ENCODE peak calls at places on chromosome X, in nine cellular contexts. H is transverse colon; B is NCI-H1105; W is SK-N-DZ; J is mucosa of descending colon; U is stimulated activated CD4-positive, alpha-beta T cell treated with anti-CD3 and anti-CD28 coated beads, Interleukin-4, amount 100 ng/mL, for 4 hours; X is PC-3; Y is WTC11; G is neural crest cell. M is an unnamed sample.

GRCh38 chrX:65451663-65452062 is 82.9 kb downstream of the LAS1L start:
- DNase-seq in H (peak), J (no peak), U (no peak), B (no peak), X (peak), Y (no peak), G (peak), W (peak), M (no peak)

GRCh38 chrX:41912922-41913321 is 10.4 kb downstream of the CASK start:
- DNase-seq in J (no peak), B (no peak), W (no peak), H (no peak), G (no peak), Y (no peak), X (peak), U (no peak), M (no peak)

GRCh38 chrX:12950851-12951589 is 23.9 kb upstream of the TMSB4X start:
- DNase-seq in Y (peak), B (no peak), U (peak), W (peak), G (peak), X (no peak), J (peak), H (peak), M (peak)

GRCh38 chrX:36963069-36963808 is 44.9 kb upstream of the FAM47C start:
- DNase-seq in Y (no peak), J (no peak), B (no peak), G (no peak), X (no peak), W (no peak), H (no peak), U (no peak), M (no peak)

GRCh38 chrX:13646154-13646549 is 6.8 kb upstream of the TCEANC start:
- DNase-seq in U (peak), H (peak), J (peak), X (peak), Y (peak), W (peak), G (peak), B (peak), M (peak)

GRCh38 chrX:56797966-56798711 is 69.1 kb downstream of the NBDY start:
- DNase-seq in J (no peak), B (no peak), Y (no peak), H (peak), W (no peak), G (no peak), X (no peak), U (no peak), M (no peak)

GRCh38 chrX:44439242-44439641 is 95.8 kb upstream of the EFHC2 start:
- DNase-seq in X (peak), W (no peak), G (no peak), H (no peak), Y (no peak), B (no peak), J (no peak), U (no peak), M (no peak)

GRCh38 chrX:46637937-46638336 is 64.4 kb downstream of the CHST7 start:
- DNase-seq in B (no peak), W (peak), H (no peak), G (no peak), J (no peak), Y (no peak), U (no peak), X (no peak), M (no peak)

GRCh38 chrX:127708155-127708554 is 344.0 kb downstream of the ACTRT1 start:
- DNase-seq in B (no peak), H (no peak), Y (no peak), G (no peak), W (no peak), U (no peak), X (peak), J (no peak), M (no peak)

GRCh38 chrX:153372949-153373348 is 28.2 kb downstream of the PNMA6E start:
- DNase-seq in Y (no peak), J (no peak), B (no peak), W (no peak), U (no peak), H (no peak), X (no peak), G (no peak), M (no peak)

GRCh38 chrX:2242326-2242725 is 258.4 kb downstream of the DHRSX start:
- DNase-seq in J (no peak), H (no peak), B (no peak), G (no peak), Y (no peak), W (no peak), U (no peak), X (no peak), M (no peak)

GRCh38 chrX:46547857-46548256 is 2.6 kb upstream of the ZNF674 start:
- DNase-seq in U (no peak), W (no peak), J (no peak), X (peak), H (no peak), B (no peak), G (no peak), Y (no peak), M (no peak)

GRCh38 chrX:100316987-100317386 is 93.1 kb downstream of the PCDH19 start:
- DNase-seq in Y (no peak), J (no peak), G (no peak), U (no peak), X (no peak), H (no peak), B (peak), W (no peak), M (no peak)

GRCh38 chrX:133215747-133216146 is 2.4 kb downstream of the TFDP3 start:
- DNase-seq in U (no peak), B (no peak), J (peak), H (peak), G (peak), X (peak), Y (peak), W (no peak), M (no peak)

GRCh38 chrX:116009871-116010710 is 160.5 kb upstream of the AGTR2 start:
- DNase-seq in B (no peak), J (peak), G (no peak), U (no peak), Y (peak), X (no peak), H (peak), W (no peak), M (no peak)

GRCh38 chrX:2967998-2968909 is 38.1 kb upstream of the ARSH start:
- DNase-seq in X (peak), G (peak), W (no peak), Y (no peak), B (no peak), H (peak), U (no peak), J (peak), M (no peak)

GRCh38 chrX:12946838-12947544 is 27.9 kb upstream of the TMSB4X start:
- DNase-seq in B (peak), U (peak), J (peak), G (peak), X (peak), W (peak), H (peak), Y (peak), M (peak)

GRCh38 chrX:51144828-51145442 is 187.7 kb upstream of the NUDT10 start:
- DNase-seq in H (no peak), U (no peak), J (no peak), B (peak), Y (peak), X (peak), W (peak), G (peak), M (no peak)

GRCh38 chrX:71296806-71297205 is 4.7 kb upstream of the ITGB1BP2 start:
- DNase-seq in Y (no peak), X (no peak), H (no peak), J (no peak), G (no peak), U (no peak), B (no peak), W (no peak), M (no peak)

GRCh38 chrX:11381464-11381863 is 88.3 kb downstream of the AMELX start:
- DNase-seq in Y (peak), U (no peak), J (no peak), W (peak), H (peak), G (peak), B (peak), X (peak), M (no peak)

GRCh38 chrX:147894332-147894870 is 17.3 kb upstream of the FMR1 start:
- DNase-seq in X (no peak), B (no peak), J (no peak), H (no peak), W (no peak), G (no peak), Y (no peak), U (no peak), M (no peak)

GRCh38 chrX:29687687-29688086 is 527.7 kb upstream of the MAGEB2 start:
- DNase-seq in J (no peak), G (no peak), W (no peak), H (no peak), Y (no peak), B (no peak), U (no peak), X (peak), M (no peak)

GRCh38 chrX:106612403-106612789 is 618 bp downstream of the RADX start:
- DNase-seq in G (no peak), W (peak), J (no peak), B (no peak), X (peak), H (no peak), Y (no peak), U (no peak), M (no peak)